ENCODE peak calls at places on chromosomes 2 and 18, in four cellular contexts. One of them, this sample, is unnamed.

GRCh38 chr2:127510073-127510472 is 16.2 kb downstream of the IWS1 start:
- DNase-seq in transverse colon: no peak
- DNase-seq in ovary: no peak
- DNase-seq in upper lobe of left lung: no peak
- DNase-seq in this sample: no peak

GRCh38 chr2:58140508-58141072 is 94.0 kb downstream of the VRK2 start:
- DNase-seq in transverse colon: no peak
- DNase-seq in ovary: no peak
- DNase-seq in upper lobe of left lung: no peak
- DNase-seq in this sample: no peak

GRCh38 chr18:36786686-36787085 is 42.1 kb downstream of the TPGS2 start:
- DNase-seq in transverse colon: peak; percentile 18
- DNase-seq in ovary: no peak
- DNase-seq in upper lobe of left lung: no peak
- DNase-seq in this sample: no peak

GRCh38 chr2:217905395-217905794 is 97.4 kb downstream of the TNS1 start:
- DNase-seq in transverse colon: no peak
- DNase-seq in ovary: peak; percentile 31
- DNase-seq in upper lobe of left lung: no peak
- DNase-seq in this sample: no peak

GRCh38 chr18:74153377-74153776 is 5.1 kb downstream of the TIMM21 start:
- DNase-seq in transverse colon: no peak
- DNase-seq in ovary: no peak
- DNase-seq in upper lobe of left lung: no peak
- DNase-seq in this sample: no peak

GRCh38 chr2:170690671-170691070 is 24.5 kb upstream of the SP5 start:
- DNase-seq in transverse colon: no peak
- DNase-seq in ovary: no peak
- DNase-seq in upper lobe of left lung: no peak
- DNase-seq in this sample: no peak

GRCh38 chr2:37350034-37350433 is 5.6 kb downstream of the QPCT start:
- DNase-seq in transverse colon: peak; percentile 53
- DNase-seq in ovary: no peak
- DNase-seq in upper lobe of left lung: no peak
- DNase-seq in this sample: no peak

GRCh38 chr2:72694715-72695496 is 130.9 kb downstream of the EXOC6B start:
- DNase-seq in transverse colon: peak; percentile 40
- DNase-seq in ovary: peak; percentile 89
- DNase-seq in upper lobe of left lung: no peak
- DNase-seq in this sample: no peak

GRCh38 chr2:32877587-32878162 is 69.1 kb upstream of the LTBP1 start:
- DNase-seq in transverse colon: no peak
- DNase-seq in ovary: no peak
- DNase-seq in upper lobe of left lung: no peak
- DNase-seq in this sample: no peak

GRCh38 chr2:96100893-96101304 is 15.5 kb downstream of the ADRA2B start:
- DNase-seq in transverse colon: no peak
- DNase-seq in ovary: no peak
- DNase-seq in upper lobe of left lung: no peak
- DNase-seq in this sample: peak; percentile 39

GRCh38 chr2:151357359-151357758 is at the start of gene TNFAIP6:
- DNase-seq in transverse colon: no peak
- DNase-seq in ovary: no peak
- DNase-seq in upper lobe of left lung: no peak
- DNase-seq in this sample: no peak

GRCh38 chr2:170679607-170680079 is 35.5 kb upstream of the SP5 start:
- DNase-seq in transverse colon: peak; percentile 21
- DNase-seq in ovary: no peak
- DNase-seq in upper lobe of left lung: no peak
- DNase-seq in this sample: no peak

GRCh38 chr2:237701033-237701858 is 73.9 kb downstream of the LRRFIP1 start:
- DNase-seq in transverse colon: no peak
- DNase-seq in ovary: no peak
- DNase-seq in upper lobe of left lung: peak; percentile 51
- DNase-seq in this sample: peak; percentile 79

GRCh38 chr18:42706618-42707017 is 408.9 kb downstream of the RIT2 start:
- DNase-seq in transverse colon: peak; percentile 7
- DNase-seq in ovary: no peak
- DNase-seq in upper lobe of left lung: no peak
- DNase-seq in this sample: peak; percentile 32

GRCh38 chr2:205755923-205756322 is 73.6 kb downstream of the NRP2 start:
- DNase-seq in transverse colon: no peak
- DNase-seq in ovary: no peak
- DNase-seq in upper lobe of left lung: no peak
- DNase-seq in this sample: no peak

GRCh38 chr2:174681099-174681982 is 82.9 kb downstream of the CHRNA1 start:
- DNase-seq in transverse colon: peak; percentile 15
- DNase-seq in ovary: no peak
- DNase-seq in upper lobe of left lung: no peak
- DNase-seq in this sample: peak; percentile 75

GRCh38 chr2:50401772-50402653 is 629.9 kb downstream of the NRXN1 start:
- DNase-seq in transverse colon: peak; percentile 14
- DNase-seq in ovary: no peak
- DNase-seq in upper lobe of left lung: no peak
- DNase-seq in this sample: no peak

GRCh38 chr2:123935405-123935804 is 89.7 kb upstream of the CNTNAP5 start:
- DNase-seq in transverse colon: no peak
- DNase-seq in ovary: no peak
- DNase-seq in upper lobe of left lung: no peak
- DNase-seq in this sample: no peak

GRCh38 chr18:39911716-39912115 is 2043.3 kb upstream of the PIK3C3 start:
- DNase-seq in transverse colon: no peak
- DNase-seq in ovary: no peak
- DNase-seq in upper lobe of left lung: no peak
- DNase-seq in this sample: no peak

GRCh38 chr2:16026816-16027501 is 86.6 kb downstream of the MYCN start:
- DNase-seq in transverse colon: no peak
- DNase-seq in ovary: no peak
- DNase-seq in upper lobe of left lung: no peak
- DNase-seq in this sample: no peak

GRCh38 chr2:219072741-219073140 is 12.0 kb upstream of the IHH start:
- DNase-seq in transverse colon: no peak
- DNase-seq in ovary: no peak
- DNase-seq in upper lobe of left lung: no peak
- DNase-seq in this sample: no peak

GRCh38 chr18:78741381-78742340 is 238.0 kb upstream of the SALL3 start:
- DNase-seq in transverse colon: no peak
- DNase-seq in ovary: no peak
- DNase-seq in upper lobe of left lung: no peak
- DNase-seq in this sample: peak; percentile 60

GRCh38 chr2:159891917-159892691 is 94.1 kb upstream of the CD302 start:
- DNase-seq in transverse colon: no peak
- DNase-seq in ovary: no peak
- DNase-seq in upper lobe of left lung: no peak
- DNase-seq in this sample: no peak

GRCh38 chr2:159895258-159896209 is 97.5 kb upstream of the CD302 start:
- DNase-seq in transverse colon: no peak
- DNase-seq in ovary: no peak
- DNase-seq in upper lobe of left lung: no peak
- DNase-seq in this sample: no peak

GRCh38 chr2:159892990-159893389 is 95.0 kb upstream of the CD302 start:
- DNase-seq in transverse colon: no peak
- DNase-seq in ovary: no peak
- DNase-seq in upper lobe of left lung: no peak
- DNase-seq in this sample: no peak

GRCh38 chr2:159893439-159893838 is 95.4 kb upstream of the CD302 start:
- DNase-seq in transverse colon: no peak
- DNase-seq in ovary: no peak
- DNase-seq in upper lobe of left lung: no peak
- DNase-seq in this sample: no peak

DNA sequence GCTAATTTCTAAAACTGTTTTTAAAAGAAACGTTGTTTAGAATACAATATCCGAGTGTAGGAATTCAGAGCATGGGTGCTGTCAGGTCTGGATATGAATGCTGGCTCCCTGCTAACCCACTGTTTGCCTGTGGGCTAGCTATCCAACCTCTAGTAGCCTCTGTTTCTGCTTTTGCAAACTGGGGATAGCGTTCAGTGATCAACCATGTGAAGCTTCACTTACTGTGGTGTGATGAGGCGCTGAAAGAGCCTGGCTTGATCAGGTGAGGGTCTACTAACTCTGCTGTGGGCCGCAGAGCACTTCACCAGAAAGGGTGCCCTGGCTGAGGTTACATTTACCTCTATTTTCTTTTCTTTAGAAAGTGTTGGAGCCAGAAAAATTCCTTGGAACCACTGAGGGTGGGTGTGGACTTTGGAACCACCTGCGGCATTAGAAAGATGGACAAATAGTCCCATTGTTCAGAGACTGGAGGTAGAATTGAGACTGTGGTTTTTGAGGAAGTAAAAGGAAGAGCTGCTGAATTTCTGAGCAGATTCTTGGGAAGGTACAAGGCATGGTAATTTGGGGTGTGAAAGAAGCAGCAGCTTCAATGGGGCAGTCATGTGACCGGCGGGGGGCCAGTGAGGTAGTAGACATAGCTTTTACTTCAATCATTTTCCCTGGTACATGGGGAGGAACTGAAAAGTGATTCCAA is 96.3 kb upstream of the CD302 start:
- DNase-seq in transverse colon: no peak
- DNase-seq in ovary: no peak
- DNase-seq in upper lobe of left lung: no peak
- DNase-seq in this sample: no peak
- TF ChIP-seq POLR2A in transverse colon: no peak
- TF ChIP-seq POLR2A in ovary: no peak
- TF ChIP-seq POLR2A in upper lobe of left lung: no peak
- TF ChIP-seq POLR2A in this sample: no peak

DNA sequence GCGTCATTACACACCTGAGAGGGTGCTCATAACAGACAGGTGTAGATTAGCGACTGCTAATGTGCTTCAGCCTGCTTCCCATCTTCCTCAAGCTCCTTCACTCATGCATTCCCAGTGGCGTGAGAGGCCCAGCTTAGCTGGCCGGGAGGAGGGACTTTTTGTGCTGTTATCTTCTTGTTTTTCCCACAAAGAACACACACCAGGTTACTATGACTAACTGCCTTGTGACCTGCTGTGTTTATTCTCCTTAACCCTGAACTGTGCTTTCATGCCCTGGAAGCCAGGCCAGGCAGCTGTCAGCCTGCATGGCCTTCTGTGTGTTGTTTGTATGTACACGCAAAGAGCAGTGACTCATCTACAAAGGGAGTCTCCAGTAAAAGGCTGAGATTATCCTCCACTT is 143.8 kb downstream of the PIEZO2 start:
- DNase-seq in transverse colon: peak; percentile 16
- DNase-seq in ovary: peak; percentile 77
- DNase-seq in upper lobe of left lung: no peak
- DNase-seq in this sample: no peak
- TF ChIP-seq POLR2A in transverse colon: no peak
- TF ChIP-seq POLR2A in ovary: no peak
- TF ChIP-seq POLR2A in upper lobe of left lung: no peak
- TF ChIP-seq POLR2A in this sample: no peak

GRCh38 chr18:10463741-10464140 is 9.3 kb downstream of the APCDD1 start:
- DNase-seq in transverse colon: no peak
- DNase-seq in ovary: no peak
- DNase-seq in upper lobe of left lung: no peak
- DNase-seq in this sample: no peak

GRCh38 chr18:10463096-10463495 is 8.7 kb downstream of the APCDD1 start:
- DNase-seq in transverse colon: no peak
- DNase-seq in ovary: no peak
- DNase-seq in upper lobe of left lung: no peak
- DNase-seq in this sample: no peak

GRCh38 chr18:10461989-10462388 is 7.6 kb downstream of the APCDD1 start:
- DNase-seq in transverse colon: no peak
- DNase-seq in ovary: no peak
- DNase-seq in upper lobe of left lung: no peak
- DNase-seq in this sample: no peak

GRCh38 chr18:10462597-10462996 is 8.2 kb downstream of the APCDD1 start:
- DNase-seq in transverse colon: no peak
- DNase-seq in ovary: no peak
- DNase-seq in upper lobe of left lung: no peak
- DNase-seq in this sample: no peak

DNA sequence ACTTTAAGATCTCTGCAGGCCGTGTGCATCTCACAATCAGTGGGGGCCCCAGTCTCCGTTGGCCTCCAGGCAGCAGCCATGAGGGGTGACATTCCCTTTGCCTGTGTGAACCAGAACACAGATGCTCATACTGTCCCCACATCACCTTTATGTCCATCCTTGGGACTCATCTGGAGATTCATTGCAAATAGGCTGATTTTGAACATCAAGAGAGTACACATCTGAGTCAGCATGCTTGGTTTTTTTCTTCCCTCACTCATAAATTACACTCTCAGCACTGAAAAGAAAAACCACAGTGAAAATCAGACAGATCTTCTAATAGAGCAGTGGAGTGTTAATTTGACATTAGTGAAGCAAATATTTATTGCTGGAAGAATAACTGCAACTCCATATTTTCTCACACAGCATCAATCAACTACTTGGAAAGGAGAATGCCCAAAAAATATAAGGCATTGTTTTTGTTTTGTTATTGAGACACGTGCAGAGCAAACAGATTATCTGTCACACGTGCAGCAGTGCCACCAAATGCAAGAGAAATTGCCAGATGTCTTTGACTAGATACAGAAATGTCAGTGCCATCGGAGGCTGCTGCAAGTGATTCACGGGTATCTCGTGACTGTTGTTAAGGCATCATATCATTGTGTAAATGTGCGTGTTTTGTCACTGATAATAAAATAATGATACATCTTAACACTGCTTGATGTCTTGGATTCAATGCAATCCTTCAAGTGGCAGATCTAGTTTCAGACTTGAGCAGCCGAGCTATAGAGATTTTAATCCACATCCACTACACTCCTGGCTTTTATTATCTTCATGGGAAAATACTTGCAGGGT is 10.9 kb downstream of the APCDD1 start:
- DNase-seq in transverse colon: no peak
- DNase-seq in ovary: no peak
- DNase-seq in upper lobe of left lung: no peak
- DNase-seq in this sample: no peak
- TF ChIP-seq POLR2A in transverse colon: no peak
- TF ChIP-seq POLR2A in ovary: no peak
- TF ChIP-seq POLR2A in upper lobe of left lung: no peak
- TF ChIP-seq POLR2A in this sample: no peak

DNA sequence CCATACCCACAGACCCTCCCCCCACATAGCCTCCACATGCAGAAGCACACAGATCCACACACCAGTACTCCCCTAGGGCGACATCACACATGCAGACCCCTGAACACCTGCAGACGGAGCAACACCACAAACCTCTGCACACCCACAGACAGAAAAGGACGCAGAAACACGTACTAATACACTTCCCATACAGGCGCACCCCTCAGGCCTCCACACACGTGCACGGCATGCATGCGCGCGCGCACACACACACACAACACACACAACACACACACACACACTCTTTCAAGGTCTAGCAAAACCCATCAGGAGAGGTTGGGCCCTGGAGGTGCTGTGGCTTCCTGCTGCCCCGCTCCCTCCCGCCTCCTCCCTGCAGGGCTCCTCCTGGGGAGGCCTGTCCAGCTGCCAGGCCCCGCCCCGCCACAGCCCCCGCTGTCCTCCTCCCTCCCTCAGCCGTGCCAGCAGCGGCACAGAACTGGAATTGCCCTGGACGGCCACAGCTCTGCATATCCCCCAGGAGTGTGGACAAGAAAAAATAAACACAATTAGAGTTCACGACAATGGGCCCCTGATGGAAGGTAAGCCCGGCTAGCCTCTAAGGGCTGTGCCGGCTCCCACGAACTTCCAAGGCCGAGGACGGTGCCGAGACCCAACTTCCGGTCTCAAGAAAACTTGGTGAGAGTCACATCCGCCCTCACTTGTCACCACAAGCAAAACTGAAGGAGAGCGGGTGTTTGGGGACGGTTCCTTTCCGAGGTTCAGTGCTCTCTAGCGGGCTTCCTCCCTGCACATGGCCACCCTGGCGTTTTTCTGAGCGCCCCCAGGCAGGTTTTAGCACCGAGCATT is 6.8 kb downstream of the ZFP36L2 start:
- DNase-seq in transverse colon: peak; percentile 95
- DNase-seq in ovary: peak; percentile 83
- DNase-seq in upper lobe of left lung: peak; percentile 95
- DNase-seq in this sample: peak; percentile 97
- TF ChIP-seq POLR2A in transverse colon: peak; percentile 90
- TF ChIP-seq POLR2A in ovary: peak; percentile 31
- TF ChIP-seq POLR2A in upper lobe of left lung: peak; percentile 48
- TF ChIP-seq POLR2A in this sample: peak; percentile 89

This sample was measured in spleen.